ENCODE peak calls at places on chromosomes 11 and 22, in four cellular contexts. One of them, this sample, is unnamed.
A peak's percentile ranks its signal among the peaks of the same experiment; 100 is the strongest.

GRCh38 chr11:41431784-41432183 is 27.7 kb downstream of the LRRC4C start:
- DNase-seq in endothelial cell: peak; percentile 8
- DNase-seq in lower leg skin: no peak
- DNase-seq in foreskin keratinocyte: no peak
- DNase-seq in this sample: no peak

GRCh38 chr22:39240841-39241631 is 3.7 kb downstream of the PDGFB start:
- DNase-seq in endothelial cell: no peak
- DNase-seq in lower leg skin: peak; percentile 94
- DNase-seq in foreskin keratinocyte: peak; percentile 78
- DNase-seq in this sample: peak; percentile 62

GRCh38 chr11:79441159-79441875 is 487 bp upstream of the TENM4 start:
- DNase-seq in endothelial cell: no peak
- DNase-seq in lower leg skin: no peak
- DNase-seq in foreskin keratinocyte: no peak
- DNase-seq in this sample: no peak

GRCh38 chr11:2585566-2586090 is 114.2 kb downstream of the KCNQ1OT1 start:
- DNase-seq in endothelial cell: no peak
- DNase-seq in lower leg skin: peak; percentile 75
- DNase-seq in foreskin keratinocyte: no peak
- DNase-seq in this sample: no peak

GRCh38 chr11:1854949-1855885 is 2.3 kb downstream of the LSP1 start:
- DNase-seq in endothelial cell: no peak
- DNase-seq in lower leg skin: no peak
- DNase-seq in foreskin keratinocyte: no peak
- DNase-seq in this sample: no peak

GRCh38 chr11:68142028-68142412 is 20.8 kb upstream of the CHKA start:
- DNase-seq in endothelial cell: no peak
- DNase-seq in lower leg skin: peak; percentile 86
- DNase-seq in foreskin keratinocyte: no peak
- DNase-seq in this sample: no peak

GRCh38 chr22:37334461-37334858 is 52.2 kb downstream of the CYTH4 start:
- DNase-seq in endothelial cell: no peak
- DNase-seq in lower leg skin: no peak
- DNase-seq in foreskin keratinocyte: no peak
- DNase-seq in this sample: no peak

GRCh38 chr22:41664490-41664889 is 24.2 kb downstream of the SNU13 start:
- DNase-seq in endothelial cell: no peak
- DNase-seq in lower leg skin: no peak
- DNase-seq in foreskin keratinocyte: peak; percentile 48
- DNase-seq in this sample: no peak

GRCh38 chr11:35953081-35953480 is 9.2 kb downstream of the LDLRAD3 start:
- DNase-seq in endothelial cell: no peak
- DNase-seq in lower leg skin: peak; percentile 86
- DNase-seq in foreskin keratinocyte: no peak
- DNase-seq in this sample: no peak

GRCh38 chr11:128054323-128054910 is 532.9 kb downstream of the ETS1 start:
- DNase-seq in endothelial cell: no peak
- DNase-seq in lower leg skin: no peak
- DNase-seq in foreskin keratinocyte: peak; percentile 80
- DNase-seq in this sample: no peak

GRCh38 chr11:29161216-29161615 is 855.6 kb downstream of the KCNA4 start:
- DNase-seq in endothelial cell: no peak
- DNase-seq in lower leg skin: no peak
- DNase-seq in foreskin keratinocyte: peak; percentile 54
- DNase-seq in this sample: no peak

GRCh38 chr11:87292598-87292997 is 254.9 kb downstream of the TMEM135 start:
- DNase-seq in endothelial cell: no peak
- DNase-seq in lower leg skin: no peak
- DNase-seq in foreskin keratinocyte: no peak
- DNase-seq in this sample: no peak

GRCh38 chr11:116454020-116454645 is 318.7 kb downstream of the BUD13 start:
- DNase-seq in endothelial cell: peak; percentile 63
- DNase-seq in lower leg skin: peak; percentile 25
- DNase-seq in foreskin keratinocyte: no peak
- DNase-seq in this sample: no peak

GRCh38 chr22:31750365-31751284 is 693 bp upstream of the PRR14L start:
- DNase-seq in endothelial cell: no peak
- DNase-seq in lower leg skin: no peak
- DNase-seq in foreskin keratinocyte: no peak
- DNase-seq in this sample: no peak

GRCh38 chr11:71432761-71433647 is 15.2 kb downstream of the DHCR7 start:
- DNase-seq in endothelial cell: no peak
- DNase-seq in lower leg skin: no peak
- DNase-seq in foreskin keratinocyte: no peak
- DNase-seq in this sample: no peak

GRCh38 chr22:29755889-29756288 is 10.9 kb downstream of the ZMAT5 start:
- DNase-seq in endothelial cell: no peak
- DNase-seq in lower leg skin: no peak
- DNase-seq in foreskin keratinocyte: no peak
- DNase-seq in this sample: no peak

This sample was measured in CD4-positive, alpha-beta memory T cell.